ENCODE peak calls at places on chromosomes 12 and 14, in five cellular contexts. Q is OCI-M1, M is Karpas-422, A is SK-MEL-5, J is astrocyte of the hippocampus. X is an unnamed sample.
A peak's percentile ranks its signal among the peaks of the same experiment; 100 is the strongest.

GRCh38 chr14:56294125-56294524 is 175.9 kb downstream of the PELI2 start:
- DNase-seq in Q (no peak), M (no peak), A (no peak), J (no peak), X (no peak)

GRCh38 chr14:53509227-53509822 is 356.2 kb upstream of the DDHD1 start:
- DNase-seq in Q (no peak), M (no peak), A (no peak), J (peak; percentile 63), X (no peak)

GRCh38 chr14:23057757-23058653 is 685 bp upstream of the CDH24 start:
- DNase-seq in Q (no peak), M (peak; percentile 96), A (peak; percentile 82), J (peak; percentile 94), X (peak; percentile 89)

GRCh38 chr12:48794870-48795269 is 6.0 kb upstream of the ADCY6 start:
- DNase-seq in Q (peak; percentile 23), M (peak; percentile 55), A (peak; percentile 51), J (no peak), X (no peak)

GRCh38 chr12:116628989-116629388 is 69.8 kb downstream of the MAP1LC3B2 start:
- DNase-seq in Q (no peak), M (no peak), A (no peak), J (no peak), X (no peak)

GRCh38 chr12:26135010-26135420 is 10.2 kb upstream of the BHLHE41 start:
- DNase-seq in Q (no peak), M (no peak), A (no peak), J (peak; percentile 96), X (no peak)

GRCh38 chr12:51246254-51246853 is 7.7 kb downstream of the DAZAP2 start:
- DNase-seq in Q (peak; percentile 93), M (peak; percentile 53), A (peak; percentile 40), J (no peak), X (peak; percentile 72)

GRCh38 chr12:3046441-3047200 is 30.6 kb upstream of the TSPAN9 start:
- DNase-seq in Q (no peak), M (no peak), A (no peak), J (no peak), X (no peak)

GRCh38 chr14:96260341-96260821 is 4.4 kb downstream of the BDKRB1 start:
- DNase-seq in Q (no peak), M (no peak), A (no peak), J (no peak), X (peak; percentile 32)

GRCh38 chr14:65664436-65664835 is 251.9 kb downstream of the FUT8 start:
- DNase-seq in Q (no peak), M (no peak), A (no peak), J (no peak), X (no peak)

GRCh38 chr12:131105736-131106356 is 152.1 kb downstream of the ADGRD1 start:
- DNase-seq in Q (no peak), M (no peak), A (no peak), J (no peak), X (no peak)

GRCh38 chr12:116028619-116029018 is 248.9 kb downstream of the MED13L start:
- DNase-seq in Q (no peak), M (no peak), A (no peak), J (no peak), X (no peak)

GRCh38 chr12:67382206-67382871 is 113.2 kb downstream of the CAND1 start:
- DNase-seq in Q (no peak), M (no peak), A (no peak), J (peak; percentile 33), X (no peak)

GRCh38 chr12:68237523-68238070 is 12.0 kb upstream of the IL26 start:
- DNase-seq in Q (no peak), M (no peak), A (no peak), J (peak; percentile 32), X (no peak)

GRCh38 chr14:56273151-56273550 is 154.9 kb downstream of the PELI2 start:
- DNase-seq in Q (no peak), M (no peak), A (no peak), J (no peak), X (no peak)

GRCh38 chr14:84591827-84592540 is 938.0 kb upstream of the FLRT2 start:
- DNase-seq in Q (no peak), M (no peak), A (no peak), J (peak; percentile 52), X (no peak)

GRCh38 chr14:100144645-100144995 is 14.8 kb downstream of the DEGS2 start:
- DNase-seq in Q (no peak), M (no peak), A (no peak), J (no peak), X (no peak)